ENCODE peak calls at places on chromosomes 6 and 20, in seven cellular contexts. W, U, H, L, F, T and K are unnamed samples.

GRCh38 chr6:125747589-125748533 is 1.6 kb upstream of the HEY2 start:
- DNase-seq in L (peak; percentile 47), U (peak; percentile 52), W (peak; percentile 80), H (peak; percentile 53), F (no peak), T (peak; percentile 31), K (peak; percentile 38)

GRCh38 chr20:32528905-32529670 is 56.0 kb downstream of the NOL4L start:
- DNase-seq in L (no peak), W (no peak), H (no peak), U (peak; percentile 5), T (no peak), F (no peak), K (no peak)

GRCh38 chr20:416950-417800 is 9.1 kb downstream of the RBCK1 start:
- DNase-seq in F (no peak), W (peak; percentile 29), U (no peak), H (no peak), T (no peak), L (no peak), K (no peak)

GRCh38 chr6:101402618-101403002 is 9.1 kb downstream of the GRIK2 start:
- DNase-seq in F (no peak), H (no peak), L (no peak), W (no peak), U (peak; percentile 71), T (no peak), K (no peak)

GRCh38 chr20:61056627-61057312 is 195.3 kb upstream of the CDH4 start:
- DNase-seq in L (peak; percentile 23), H (no peak), T (no peak), U (no peak), F (no peak), W (peak; percentile 19), K (no peak)

GRCh38 chr6:119713903-119714302 is 364.3 kb upstream of the MAN1A1 start:
- DNase-seq in F (no peak), H (no peak), U (no peak), L (no peak), W (no peak), T (no peak), K (no peak)

GRCh38 chr6:63731946-63732735 is 96.5 kb downstream of the PHF3 start:
- DNase-seq in F (no peak), W (no peak), T (no peak), H (no peak), U (no peak), L (no peak), K (no peak)

GRCh38 chr6:163955131-163955530 is 540.6 kb downstream of the QKI start:
- DNase-seq in F (no peak), U (no peak), H (no peak), L (peak; percentile 55), W (no peak), T (no peak), K (no peak)

GRCh38 chr6:128112494-128112893 is 211.6 kb upstream of the THEMIS start:
- DNase-seq in U (no peak), F (no peak), H (no peak), W (no peak), L (no peak), T (no peak), K (no peak)

GRCh38 chr6:83815631-83816030 is 37.5 kb upstream of the RIPPLY2 start:
- DNase-seq in W (no peak), F (no peak), T (no peak), H (no peak), U (peak; percentile 15), L (no peak), K (no peak)

GRCh38 chr6:45998524-45998923 is 17.1 kb downstream of the CLIC5 start:
- DNase-seq in T (no peak), H (no peak), W (no peak), U (no peak), L (no peak), F (no peak), K (peak; percentile 66)

GRCh38 chr6:4805553-4806307 is 29.5 kb downstream of the CDYL start:
- DNase-seq in H (peak; percentile 34), L (no peak), T (no peak), U (peak; percentile 68), W (peak; percentile 72), F (peak; percentile 48), K (peak; percentile 11)

GRCh38 chr6:146883640-146884531 is 285.1 kb downstream of the ADGB start:
- DNase-seq in H (no peak), T (no peak), W (no peak), F (no peak), U (no peak), L (no peak), K (no peak)

GRCh38 chr20:37349517-37350491 is 3.9 kb downstream of the SRC start:
- DNase-seq in W (peak; percentile 80), L (no peak), T (no peak), F (peak; percentile 53), H (peak; percentile 39), U (peak; percentile 13), K (no peak)

GRCh38 chr6:148497256-148497655 is 154.6 kb downstream of the SASH1 start:
- DNase-seq in W (peak; percentile 77), F (no peak), H (no peak), T (no peak), L (no peak), U (no peak), K (no peak)

GRCh38 chr20:45470262-45470931 is 844 bp downstream of the WFDC2 start:
- DNase-seq in H (peak; percentile 23), L (no peak), T (no peak), F (peak; percentile 66), U (peak; percentile 73), W (no peak), K (no peak)

GRCh38 chr6:164097557-164098398 is 683.3 kb downstream of the QKI start:
- DNase-seq in U (no peak), F (no peak), W (no peak), L (no peak), T (no peak), H (no peak), K (peak; percentile 68)

GRCh38 chr6:44603044-44603686 is 215.7 kb downstream of the CDC5L start:
- DNase-seq in F (no peak), T (no peak), H (no peak), L (no peak), U (no peak), W (no peak), K (no peak)

GRCh38 chr6:32664827-32665362 is 1.6 kb downstream of the HLA-DQB1 start:
- DNase-seq in F (no peak), T (peak; percentile 7), H (peak; percentile 22), U (no peak), L (no peak), W (no peak), K (no peak)

GRCh38 chr20:2224246-2224645 is 71.6 kb upstream of the TGM3 start:
- DNase-seq in H (no peak), L (no peak), W (no peak), F (no peak), T (no peak), U (no peak), K (no peak)

GRCh38 chr6:154613137-154613676 is 102.7 kb upstream of the CNKSR3 start:
- DNase-seq in T (no peak), H (no peak), U (no peak), L (no peak), W (no peak), F (no peak), K (no peak)

GRCh38 chr6:32113386-32114352 is 4.5 kb upstream of the TNXB start:
- DNase-seq in L (peak; percentile 79), H (peak; percentile 86), U (peak; percentile 53), T (no peak), F (peak; percentile 75), W (peak; percentile 96), K (peak; percentile 79)

GRCh38 chr20:45047581-45048119 is 53.3 kb downstream of the KCNS1 start:
- DNase-seq in U (no peak), L (no peak), F (no peak), T (no peak), W (no peak), H (no peak), K (no peak)

GRCh38 chr6:111445786-111446395 is 37.1 kb downstream of the REV3L start:
- DNase-seq in T (no peak), U (no peak), H (no peak), F (no peak), W (no peak), L (no peak), K (no peak)

DNA sequence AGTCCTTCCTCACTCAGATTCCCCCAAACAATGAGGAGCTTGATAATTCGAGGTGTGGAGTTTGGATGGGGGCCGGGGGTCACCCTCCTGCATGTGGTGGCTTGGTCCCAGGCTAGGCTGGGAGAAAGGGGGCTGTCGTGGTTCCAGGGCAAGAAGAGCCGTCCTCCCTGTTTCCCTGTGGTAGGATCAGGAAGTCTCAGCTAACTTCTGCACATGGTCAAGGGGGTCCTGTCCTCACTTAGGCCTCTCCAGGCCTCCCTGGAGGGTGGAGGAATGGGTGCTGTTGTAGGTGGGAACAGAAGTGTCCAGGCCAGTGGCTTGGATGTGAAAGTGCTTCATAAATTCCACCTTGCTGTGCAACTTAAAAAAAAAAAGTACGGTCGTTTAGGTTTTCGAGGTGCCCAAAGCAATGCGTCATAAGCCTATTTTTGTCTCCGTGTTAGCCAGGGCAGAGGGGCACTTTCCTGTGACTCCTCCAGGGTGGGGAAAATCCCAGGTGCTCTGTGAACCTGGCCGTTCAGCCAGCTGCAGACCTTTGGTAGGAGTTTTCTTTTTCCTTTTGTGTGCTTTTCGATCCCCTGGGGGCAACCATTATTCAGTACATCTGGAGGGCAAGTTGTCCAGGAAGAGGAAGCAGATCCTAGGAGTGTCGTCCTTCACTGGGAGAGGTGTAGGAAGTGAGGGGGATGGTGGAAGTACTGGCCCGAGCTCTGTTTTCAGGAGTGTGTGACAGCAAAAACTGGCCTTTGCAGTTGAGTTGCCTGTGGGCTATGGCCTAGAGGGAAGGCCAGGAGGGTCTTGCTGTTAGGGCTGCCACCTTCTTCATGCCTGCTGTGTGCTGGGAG is 9.6 kb downstream of the IGF2R start:
- DNase-seq in L (no peak), W (no peak), T (no peak), U (no peak), F (no peak), H (no peak), K (no peak)
- H3K27ac ChIP-seq in L (no peak overlapping the region), W (no peak overlapping the region), T (peak overlapping the region; percentile 60), U (no peak overlapping the region), F (peak overlapping the region; percentile 73), H (peak overlapping the region; percentile 90), K (peak overlapping the region; percentile 98)

DNA sequence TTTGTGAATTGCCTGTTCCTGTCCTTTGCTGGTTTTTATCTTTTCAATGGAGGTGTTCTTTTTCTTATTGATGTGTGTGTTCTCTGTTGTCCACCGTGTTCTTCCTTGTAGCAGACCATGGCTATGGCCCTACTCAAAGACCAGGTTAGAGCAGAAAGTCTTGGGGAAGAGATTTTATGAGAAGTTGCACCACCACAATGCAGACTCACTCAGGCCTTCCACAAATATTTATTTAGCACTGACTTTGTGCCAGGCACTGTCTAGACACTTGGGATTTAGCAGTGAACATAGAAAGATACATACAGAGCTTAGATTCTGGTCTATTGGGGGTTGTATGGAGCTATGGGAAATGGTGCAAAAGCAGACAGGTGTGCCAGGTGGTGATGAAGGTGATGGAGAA is 98.8 kb downstream of the DTD1 start:
- DNase-seq in L (no peak), T (no peak), W (no peak), F (no peak), H (no peak), U (no peak), K (no peak)
- H3K9me3 ChIP-seq in L (no peaks in the 10 kb centered on the region), T (no peaks in the 10 kb centered on the region), W (no peaks in the 10 kb centered on the region), F (no peaks in the 10 kb centered on the region), H (no peaks in the 10 kb centered on the region), U (no peaks in the 10 kb centered on the region), K (no peaks in the 10 kb centered on the region)

GRCh38 chr6:25311251-25311910 is 32.2 kb downstream of the CARMIL1 start:
- DNase-seq in U (no peak), L (no peak), H (no peak), F (no peak), T (no peak), W (no peak), K (no peak)
- H3K27ac ChIP-seq in U (peak overlapping the region; percentile 43), L (peak overlapping the region; percentile 79), H (no peak overlapping the region), F (peak overlapping the region; percentile 33), T (no peak overlapping the region), W (peak overlapping the region; percentile 23), K (no peak overlapping the region)

GRCh38 chr20:49283176-49283702 is 5.4 kb upstream of the ZNFX1 start:
- DNase-seq in L (no peak), U (no peak), T (no peak), F (no peak), H (no peak), W (no peak), K (no peak)
- H3K9me3 ChIP-seq in L (peaks cover 50% of the 10 kb centered on the region), U (peaks cover 11% of the 10 kb centered on the region), T (peaks cover 70% of the 10 kb centered on the region), F (no peaks in the 10 kb centered on the region), H (peaks cover 15% of the 10 kb centered on the region), W (peaks cover 29% of the 10 kb centered on the region), K (peaks cover 7% of the 10 kb centered on the region)